ENCODE peak calls at places on chromosome 14, in four cellular contexts. U is endodermal cell, I is brain microvascular endothelial cell, L is AG09319. S is an unnamed sample.

GRCh38 chr14:104659764-104660523 is 29.5 kb upstream of the INF2 start:
- DNase-seq in U (peak; percentile 43), I (no peak), L (no peak), S (no peak)

GRCh38 chr14:74324945-74325361 is 22.2 kb upstream of the ABCD4 start:
- DNase-seq in U (peak; percentile 72), I (peak; percentile 2), L (no peak), S (no peak)

GRCh38 chr14:102825307-102826095 is 48.3 kb downstream of the TRAF3 start:
- DNase-seq in U (no peak), I (no peak), L (no peak), S (no peak)

GRCh38 chr14:55128386-55129085 is 516 bp upstream of the LGALS3 start:
- DNase-seq in U (no peak), I (no peak), L (no peak), S (no peak)

GRCh38 chr14:54651018-54651351 is 84.1 kb downstream of the SAMD4A start:
- DNase-seq in U (no peak), I (no peak), L (no peak), S (no peak)

GRCh38 chr14:98182385-98183055 is 1089.5 kb downstream of the BCL11B start:
- DNase-seq in U (no peak), I (peak; percentile 16), L (no peak), S (no peak)

GRCh38 chr14:104132981-104133380 is 5.4 kb upstream of the KIF26A start:
- DNase-seq in U (peak; percentile 87), I (no peak), L (no peak), S (no peak)

GRCh38 chr14:32702571-32702970 is 236.1 kb upstream of the NPAS3 start:
- DNase-seq in U (peak; percentile 84), I (peak; percentile 45), L (no peak), S (peak; percentile 6)

GRCh38 chr14:71169861-71170260 is 262.6 kb downstream of the PCNX1 start:
- DNase-seq in U (no peak), I (no peak), L (no peak), S (no peak)
- TF ChIP-seq CTCF in U (no peak), I (peak; percentile 4), L (no peak), S (no peak)

DNA sequence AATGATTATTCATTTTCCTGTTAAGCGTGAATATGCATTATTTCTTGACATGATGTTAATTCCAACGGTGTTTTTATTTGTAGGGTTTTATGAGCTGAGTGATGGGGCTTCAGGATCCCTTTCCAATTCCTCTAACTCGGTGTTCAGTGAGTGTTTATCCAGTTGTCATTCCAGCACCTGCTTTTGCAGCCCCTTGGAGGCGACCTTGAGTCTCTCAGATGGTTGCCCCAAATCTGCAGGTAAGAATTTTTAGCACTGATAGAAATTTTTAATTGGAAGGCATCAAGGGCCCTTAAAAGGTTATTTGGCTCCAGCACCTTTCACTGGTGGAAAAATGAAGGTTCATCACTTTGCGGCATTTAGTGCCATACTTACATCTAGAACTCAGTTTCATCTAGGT is 3.7 kb downstream of the DACT1 start:
- DNase-seq in U (no peak), I (no peak), L (no peak), S (no peak)
- TF ChIP-seq CTCF in U (peak; percentile 78), I (peak; percentile 52), L (no peak), S (no peak)

DNA sequence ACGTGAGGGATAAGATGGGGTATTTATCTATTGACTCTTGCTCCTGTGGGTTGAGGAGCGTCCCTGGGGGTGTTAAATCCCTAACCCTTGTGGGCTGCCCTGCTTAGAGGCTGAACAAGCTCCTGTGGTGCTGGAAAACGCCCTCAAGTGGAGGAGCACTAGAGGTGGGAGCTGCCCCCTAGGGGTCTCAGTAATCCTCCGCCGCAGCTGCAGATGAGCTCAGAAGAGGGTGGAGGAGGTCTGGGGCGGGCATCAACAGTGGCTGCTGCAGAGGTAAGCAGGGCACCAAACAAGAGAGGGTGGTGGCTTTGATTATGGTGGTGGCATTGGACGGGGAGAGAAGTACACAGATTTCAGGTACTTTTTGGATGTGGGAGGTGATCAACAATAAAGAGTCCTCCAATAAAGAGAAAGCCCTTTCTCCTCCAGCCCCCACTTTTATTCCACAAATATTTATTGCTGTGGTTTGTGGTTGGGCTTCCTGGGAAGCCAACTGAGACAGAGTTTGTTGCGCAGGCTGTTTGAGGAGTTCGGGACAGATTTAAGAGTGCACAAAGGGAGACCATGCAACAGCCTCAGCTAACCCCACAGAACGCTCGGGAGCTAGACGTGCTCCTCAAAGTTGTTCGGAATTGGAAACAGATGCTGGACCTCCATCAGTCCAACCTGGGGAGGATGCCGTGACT is 179.9 kb downstream of the ADCK1 start:
- DNase-seq in U (peak; percentile 88), I (no peak), L (no peak), S (no peak)
- TF ChIP-seq CTCF in U (peak; percentile 77), I (peak; percentile 11), L (no peak), S (no peak)

GRCh38 chr14:61296707-61297502 is 15.8 kb upstream of the TMEM30B start:
- DNase-seq in U (no peak), I (peak; percentile 27), L (no peak), S (no peak)
- TF ChIP-seq CTCF in U (peak; percentile 83), I (peak; percentile 59), L (peak; percentile 71), S (peak; percentile 41)

GRCh38 chr14:84108746-84109457 is 1421.0 kb upstream of the FLRT2 start:
- DNase-seq in U (no peak), I (peak; percentile 38), L (no peak), S (no peak)

GRCh38 chr14:84107835-84108343 is 1422.1 kb upstream of the FLRT2 start:
- DNase-seq in U (no peak), I (no peak), L (no peak), S (no peak)

DNA sequence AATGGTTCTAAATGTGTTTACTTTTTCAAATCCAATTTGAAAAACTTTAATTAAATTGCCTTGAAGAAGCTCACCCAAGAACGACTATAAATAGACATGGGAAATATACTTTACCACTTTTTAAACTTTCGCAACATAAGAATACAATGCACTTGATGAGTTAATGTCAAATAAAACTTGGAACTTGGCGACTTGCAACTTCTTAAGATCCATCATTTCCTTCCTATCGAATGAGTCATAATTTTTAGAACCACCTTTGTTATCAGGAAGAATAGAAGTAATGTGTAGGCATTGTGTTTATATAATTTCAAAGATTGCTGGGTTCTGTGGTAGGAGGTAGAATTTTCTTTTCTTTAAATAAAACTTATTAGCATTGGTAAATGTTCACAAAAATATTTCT is 1417.4 kb upstream of the FLRT2 start:
- DNase-seq in U (no peak), I (no peak), L (no peak), S (no peak)
- TF ChIP-seq CTCF in U (no peak), I (no peak), L (no peak), S (no peak)

DNA sequence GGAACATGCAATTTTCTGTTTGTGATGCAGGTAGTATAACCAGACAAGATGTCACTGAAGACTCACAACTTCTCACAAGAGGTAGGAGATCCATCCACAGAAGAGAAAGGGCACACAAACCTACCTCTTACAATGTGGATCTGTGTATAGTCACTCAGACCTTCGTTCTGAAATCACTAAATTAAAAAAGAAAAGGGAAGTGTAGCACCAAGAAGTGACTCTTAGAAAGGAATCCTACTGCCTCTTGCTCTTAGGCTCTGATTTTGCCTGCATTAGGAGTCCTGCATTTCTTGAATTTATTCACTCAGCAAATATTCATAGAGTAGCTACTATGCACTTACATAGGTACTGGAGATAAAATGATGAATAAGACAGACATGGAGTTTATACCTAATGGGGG is 347.6 kb downstream of the BMP4 start:
- DNase-seq in U (no peak), I (no peak), L (no peak), S (no peak)
- TF ChIP-seq CTCF in U (no peak), I (no peak), L (no peak), S (no peak)

GRCh38 chr14:101470266-101470665 is 91.0 kb upstream of the DIO3 start:
- DNase-seq in U (no peak), I (no peak), L (no peak), S (no peak)

GRCh38 chr14:101473045-101473729 is 88.1 kb upstream of the DIO3 start:
- DNase-seq in U (peak; percentile 32), I (no peak), L (no peak), S (no peak)

GRCh38 chr14:101473795-101474562 is 87.3 kb upstream of the DIO3 start:
- DNase-seq in U (no peak), I (no peak), L (no peak), S (peak; percentile 39)

GRCh38 chr14:101472518-101472849 is 88.8 kb upstream of the DIO3 start:
- DNase-seq in U (no peak), I (no peak), L (no peak), S (no peak)

GRCh38 chr14:101471723-101472517 is 89.4 kb upstream of the DIO3 start:
- DNase-seq in U (no peak), I (no peak), L (no peak), S (no peak)
- TF ChIP-seq CTCF in U (no peak), I (no peak), L (no peak), S (no peak)

GRCh38 chr14:100308112-100308792 is 2.0 kb upstream of the SLC25A29 start:
- DNase-seq in U (no peak), I (no peak), L (no peak), S (no peak)
- TF ChIP-seq CTCF in U (no peak), I (no peak), L (no peak), S (no peak)

GRCh38 chr14:37252434-37252833 is 54.7 kb downstream of the MIPOL1 start:
- DNase-seq in U (no peak), I (no peak), L (no peak), S (no peak)

GRCh38 chr14:37251778-37252177 is 54.0 kb downstream of the MIPOL1 start:
- DNase-seq in U (no peak), I (no peak), L (no peak), S (no peak)

GRCh38 chr14:37253905-37254304 is 56.2 kb downstream of the MIPOL1 start:
- DNase-seq in U (no peak), I (peak; percentile 88), L (peak; percentile 14), S (no peak)

GRCh38 chr14:37246427-37246829 is 48.7 kb downstream of the MIPOL1 start:
- DNase-seq in U (no peak), I (peak; percentile 10), L (peak; percentile 27), S (no peak)

DNA sequence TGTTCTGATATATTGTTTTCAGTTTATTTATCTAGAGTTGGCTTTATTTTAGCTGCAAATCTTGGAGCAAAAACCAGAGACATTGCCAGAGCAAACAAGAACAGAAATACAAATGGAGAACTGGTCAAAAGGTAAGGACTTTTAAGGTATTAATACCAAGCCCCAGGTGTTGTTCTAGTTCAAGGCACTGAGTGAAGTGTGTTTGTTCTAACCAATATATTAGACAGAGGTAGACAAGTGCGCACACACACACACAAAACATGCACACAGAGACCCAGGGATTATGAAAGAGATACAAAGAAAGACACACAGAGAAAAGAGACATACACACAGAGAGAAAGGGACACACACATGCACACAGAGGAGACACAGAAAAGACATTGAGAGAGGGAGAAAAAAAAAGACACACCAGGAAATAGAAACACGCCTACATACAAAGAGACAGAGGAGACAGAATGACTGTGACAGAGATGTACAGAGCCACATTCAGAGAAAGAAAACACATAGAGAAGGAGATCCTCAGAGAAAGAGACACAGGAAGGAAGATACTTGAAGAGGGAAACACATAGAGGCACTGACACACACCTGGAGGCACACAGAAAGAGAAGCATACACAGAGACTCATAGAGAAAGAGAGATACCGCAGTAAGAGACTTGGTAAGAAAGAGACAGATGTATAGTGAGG is 50.2 kb downstream of the MIPOL1 start:
- DNase-seq in U (no peak), I (no peak), L (no peak), S (no peak)
- TF ChIP-seq CTCF in U (no peak), I (no peak), L (no peak), S (no peak)